ENCODE peak calls at places on chromosomes 6 and 20, in nine cellular contexts. I is tibial nerve, W is AG10803, R is uterus, B is astrocyte of the spinal cord, N is heart left ventricle, J is hepatocyte, Q is fibroblast of lung, V is B cell. Z is an unnamed sample.

GRCh38 chr6:169132361-169132895 is 121.2 kb downstream of the THBS2 start:
- DNase-seq in J (no peak), Q (peak), W (no peak), R (no peak), B (no peak), I (no peak), V (no peak), N (no peak), Z (no peak)

GRCh38 chr6:160015778-160016684 is 47.1 kb downstream of the IGF2R start:
- DNase-seq in V (no peak), N (no peak), J (no peak), W (no peak), Q (no peak), I (no peak), R (no peak), B (no peak), Z (peak)

GRCh38 chr6:81759782-81760181 is 7.3 kb upstream of the TENT5A start:
- DNase-seq in V (no peak), R (no peak), N (no peak), B (peak), I (no peak), J (no peak), W (no peak), Q (peak), Z (no peak)

GRCh38 chr6:31749301-31750036 is 9.7 kb downstream of the MSH5 start:
- DNase-seq in J (peak), B (no peak), R (no peak), V (no peak), I (no peak), N (no peak), Q (no peak), W (no peak), Z (no peak)

GRCh38 chr6:14276667-14277404 is 159.3 kb downstream of the CD83 start:
- DNase-seq in Q (peak), V (peak), R (no peak), I (no peak), N (no peak), J (no peak), W (no peak), B (peak), Z (no peak)

GRCh38 chr20:10648651-10649050 is 25.1 kb downstream of the JAG1 start:
- DNase-seq in B (peak), N (no peak), R (no peak), I (no peak), Q (peak), J (no peak), W (peak), V (no peak), Z (no peak)

GRCh38 chr6:147802400-147802799 is 293.9 kb downstream of the SAMD5 start:
- DNase-seq in V (no peak), B (peak), W (no peak), I (no peak), R (no peak), J (no peak), Q (peak), N (no peak), Z (no peak)

GRCh38 chr20:61980647-61981583 is 84.8 kb downstream of the TAF4 start:
- DNase-seq in J (no peak), Q (no peak), V (no peak), N (no peak), I (peak), W (peak), B (peak), R (no peak), Z (no peak)

GRCh38 chr6:47000842-47001241 is 41.3 kb downstream of the ADGRF1 start:
- DNase-seq in Q (peak), W (peak), R (no peak), V (no peak), I (no peak), J (no peak), N (no peak), B (no peak), Z (no peak)

DNA sequence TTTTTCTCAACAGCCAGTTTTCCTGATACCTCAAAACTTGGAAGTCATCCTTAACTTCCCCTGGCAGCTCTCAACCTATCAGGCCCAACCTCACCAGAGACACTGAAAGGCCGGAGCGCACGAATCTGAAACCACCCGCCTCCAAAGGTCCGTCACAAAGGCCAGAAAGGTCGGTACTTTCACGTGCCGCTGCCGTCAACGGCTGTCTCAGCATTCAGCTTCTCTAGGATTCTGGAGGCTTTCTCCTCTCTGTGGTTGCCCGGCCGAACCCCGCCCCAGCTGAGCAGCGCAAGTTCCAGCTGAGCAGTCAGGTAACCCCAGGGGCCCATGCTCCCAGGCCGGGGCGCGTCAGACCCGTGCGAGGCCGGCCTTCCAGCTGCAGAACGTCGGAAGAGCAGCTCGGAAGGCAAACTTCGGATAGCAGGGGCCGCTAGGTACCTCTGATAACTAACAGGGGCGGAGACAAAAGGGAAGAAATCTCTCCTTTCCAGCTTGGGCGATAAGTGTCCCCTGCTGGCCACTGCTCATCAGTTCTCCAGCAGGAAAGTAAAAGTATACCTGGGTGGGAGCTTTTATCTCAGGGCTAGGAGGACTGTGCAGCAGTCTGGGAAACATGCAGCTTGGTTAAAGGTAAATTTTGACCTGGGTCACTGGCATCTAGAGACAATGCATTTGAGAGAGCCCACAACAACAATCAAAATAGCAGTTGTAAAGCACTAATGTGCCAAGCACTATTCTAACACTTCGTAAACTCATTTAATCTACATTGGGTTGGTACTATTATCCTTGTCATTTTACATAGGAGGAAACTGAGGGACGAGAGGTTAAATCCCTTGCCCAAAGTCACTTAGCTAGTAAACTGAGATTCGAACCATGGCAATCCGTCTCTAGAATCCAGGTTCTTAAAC is 16.1 kb downstream of the ZSCAN12 start:
- DNase-seq in W (peak), N (peak), J (peak), I (peak), V (peak), R (peak), B (peak), Q (peak), Z (peak)
- TF ChIP-seq CTCF in W (peak), N (peak), J (peak), I (no peak), V (peak), R (peak), B (peak), Q (peak), Z (no peak)

GRCh38 chr6:20936949-20937348 is 402.7 kb downstream of the CDKAL1 start:
- DNase-seq in R (no peak), J (no peak), B (no peak), V (no peak), I (no peak), W (no peak), N (no peak), Q (no peak), Z (no peak)
- TF ChIP-seq CTCF in R (no peak), J (no peak), B (no peak), V (no peak), I (no peak), W (no peak), N (no peak), Q (no peak), Z (no peak)

GRCh38 chr6:52285174-52286068 is 879 bp upstream of the MCM3 start:
- DNase-seq in R (no peak), N (no peak), B (no peak), Q (no peak), J (no peak), W (peak), V (no peak), I (no peak), Z (no peak)
- TF ChIP-seq CTCF in R (peak), N (no peak), B (no peak), Q (peak), J (peak), W (peak), V (peak), I (peak), Z (peak)

GRCh38 chr20:24694727-24695528 is 225.5 kb downstream of the SYNDIG1 start:
- DNase-seq in W (peak), Q (no peak), J (no peak), N (peak), I (no peak), V (no peak), R (no peak), B (no peak), Z (no peak)
- TF ChIP-seq CTCF in W (no peak), Q (no peak), J (no peak), N (no peak), I (no peak), V (no peak), R (no peak), B (no peak), Z (no peak)

GRCh38 chr6:134065706-134066105 is 13.3 kb upstream of the SLC2A12 start:
- DNase-seq in R (no peak), N (no peak), W (peak), V (peak), J (no peak), I (no peak), Q (peak), B (no peak), Z (no peak)
- TF ChIP-seq CTCF in R (peak), N (no peak), W (peak), V (no peak), J (peak), I (no peak), Q (peak), B (peak), Z (peak)

DNA sequence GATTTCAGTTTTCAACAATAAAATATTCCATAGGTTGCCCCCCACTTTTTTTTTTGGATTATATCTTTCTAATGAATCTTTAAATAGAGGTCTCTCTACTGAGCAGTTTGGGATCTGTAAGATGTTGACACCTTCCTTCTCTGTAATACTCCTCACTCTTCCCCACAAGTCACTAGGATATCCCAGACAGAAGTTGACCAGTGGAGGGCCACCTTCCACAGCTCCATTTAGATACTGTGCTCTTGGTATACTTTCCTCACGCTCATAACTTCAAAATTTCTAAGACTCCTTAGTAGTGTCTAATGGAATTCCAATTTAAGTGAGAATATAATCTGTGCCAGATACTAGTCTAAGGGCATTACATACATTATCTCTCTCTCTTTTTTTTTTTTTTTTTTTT is 159.0 kb upstream of the BEND3 start:
- DNase-seq in N (no peak), R (no peak), W (no peak), V (no peak), J (no peak), I (no peak), Q (no peak), B (no peak), Z (no peak)
- TF ChIP-seq CTCF in N (no peak), R (no peak), W (no peak), V (no peak), J (no peak), I (no peak), Q (no peak), B (no peak), Z (no peak)

GRCh38 chr20:3777381-3777725 is 3.9 kb downstream of the SPEF1 start:
- DNase-seq in N (no peak), R (no peak), I (no peak), B (no peak), V (no peak), Q (no peak), J (no peak), W (no peak), Z (no peak)

GRCh38 chr20:3781153-3781910 is at the start of gene SPEF1:
- DNase-seq in V (peak), R (peak), J (peak), Q (peak), B (peak), I (peak), N (peak), W (peak), Z (no peak)

GRCh38 chr20:3775457-3775856 is 5.8 kb downstream of the SPEF1 start:
- DNase-seq in I (no peak), B (no peak), V (no peak), J (no peak), N (no peak), W (no peak), R (no peak), Q (no peak), Z (no peak)

GRCh38 chr20:3777726-3778629 is 3.3 kb downstream of the SPEF1 start:
- DNase-seq in B (no peak), R (peak), I (peak), Q (no peak), W (peak), N (peak), J (peak), V (peak), Z (no peak)

DNA sequence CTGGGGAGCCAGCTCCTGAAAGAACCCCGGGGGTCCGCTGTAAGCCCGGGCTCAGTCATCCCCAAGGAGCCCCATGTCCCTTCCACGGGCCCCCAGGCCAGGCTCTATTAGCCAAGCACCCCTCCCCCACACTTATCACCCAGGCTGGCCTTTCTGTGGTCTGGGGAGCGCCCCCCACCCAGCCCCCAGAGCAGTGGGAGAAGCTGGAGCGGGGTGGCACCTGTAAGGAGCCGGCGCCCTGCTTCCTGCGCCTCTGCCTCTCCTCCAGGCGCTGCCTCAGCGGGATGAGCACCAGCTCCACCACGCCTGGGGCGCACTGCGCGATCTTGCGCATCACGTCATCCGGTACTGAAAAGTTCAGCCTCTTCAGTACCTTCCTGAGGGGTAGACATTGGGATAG is 2.3 kb downstream of the SPEF1 start:
- DNase-seq in Q (no peak), J (no peak), B (no peak), W (no peak), I (no peak), V (no peak), R (no peak), N (peak), Z (no peak)
- TF ChIP-seq CTCF in Q (no peak), J (no peak), B (no peak), W (no peak), I (no peak), V (no peak), R (no peak), N (no peak), Z (no peak)

Z was measured in CD4-positive, alpha-beta T cell.